ENCODE peak calls at places on chromosomes 16 and 17, in ten cellular contexts. One of them, this sample, is unnamed.
A peak's percentile ranks its signal among the peaks of the same experiment; 100 is the strongest.

GRCh38 chr17:14359251-14359939 is 58.5 kb downstream of the HS3ST3B1 start:
- DNase-seq in Caki2: no peak
- DNase-seq in HS-5: no peak
- DNase-seq in astrocyte of the cerebellum: no peak
- DNase-seq in head of caudate nucleus: no peak
- DNase-seq in GM06990: peak; percentile 38
- DNase-seq in kidney tubule cell: no peak
- DNase-seq in left ventricle myocardium inferior: no peak
- DNase-seq in posterior cingulate gyrus: no peak
- DNase-seq in brain pericyte: no peak
- DNase-seq in this sample: peak; percentile 9

GRCh38 chr16:4376126-4376819 is 4.6 kb downstream of the VASN start:
- DNase-seq in Caki2: no peak
- DNase-seq in HS-5: no peak
- DNase-seq in astrocyte of the cerebellum: peak; percentile 71
- DNase-seq in head of caudate nucleus: peak; percentile 90
- DNase-seq in GM06990: no peak
- DNase-seq in kidney tubule cell: peak; percentile 80
- DNase-seq in left ventricle myocardium inferior: peak; percentile 91
- DNase-seq in posterior cingulate gyrus: peak; percentile 80
- DNase-seq in brain pericyte: no peak
- DNase-seq in this sample: peak; percentile 64

GRCh38 chr17:8986295-8986694 is 20.8 kb upstream of the PIK3R5 start:
- DNase-seq in Caki2: no peak
- DNase-seq in HS-5: no peak
- DNase-seq in astrocyte of the cerebellum: no peak
- DNase-seq in head of caudate nucleus: no peak
- DNase-seq in GM06990: no peak
- DNase-seq in kidney tubule cell: no peak
- DNase-seq in left ventricle myocardium inferior: no peak
- DNase-seq in posterior cingulate gyrus: no peak
- DNase-seq in brain pericyte: no peak
- DNase-seq in this sample: no peak

GRCh38 chr16:85523602-85524364 is 89.3 kb upstream of the GSE1 start:
- DNase-seq in Caki2: no peak
- DNase-seq in HS-5: no peak
- DNase-seq in astrocyte of the cerebellum: peak; percentile 35
- DNase-seq in head of caudate nucleus: no peak
- DNase-seq in GM06990: no peak
- DNase-seq in kidney tubule cell: peak; percentile 9
- DNase-seq in left ventricle myocardium inferior: peak; percentile 58
- DNase-seq in posterior cingulate gyrus: no peak
- DNase-seq in brain pericyte: peak; percentile 73
- DNase-seq in this sample: no peak

GRCh38 chr16:4370570-4371480 is 823 bp upstream of the VASN start:
- DNase-seq in Caki2: peak; percentile 57
- DNase-seq in HS-5: no peak
- DNase-seq in astrocyte of the cerebellum: peak; percentile 59
- DNase-seq in head of caudate nucleus: peak; percentile 33
- DNase-seq in GM06990: no peak
- DNase-seq in kidney tubule cell: peak; percentile 71
- DNase-seq in left ventricle myocardium inferior: peak; percentile 75
- DNase-seq in posterior cingulate gyrus: no peak
- DNase-seq in brain pericyte: no peak
- DNase-seq in this sample: no peak

GRCh38 chr17:15109608-15110007 is 155.5 kb downstream of the PMP22 start:
- DNase-seq in Caki2: no peak
- DNase-seq in HS-5: no peak
- DNase-seq in astrocyte of the cerebellum: no peak
- DNase-seq in head of caudate nucleus: no peak
- DNase-seq in GM06990: no peak
- DNase-seq in kidney tubule cell: no peak
- DNase-seq in left ventricle myocardium inferior: no peak
- DNase-seq in posterior cingulate gyrus: no peak
- DNase-seq in brain pericyte: no peak
- DNase-seq in this sample: no peak

GRCh38 chr17:13646411-13646810 is 44.7 kb upstream of the HS3ST3A1 start:
- DNase-seq in Caki2: no peak
- DNase-seq in HS-5: no peak
- DNase-seq in astrocyte of the cerebellum: no peak
- DNase-seq in head of caudate nucleus: no peak
- DNase-seq in GM06990: no peak
- DNase-seq in kidney tubule cell: no peak
- DNase-seq in left ventricle myocardium inferior: no peak
- DNase-seq in posterior cingulate gyrus: no peak
- DNase-seq in brain pericyte: no peak
- DNase-seq in this sample: no peak

GRCh38 chr17:8360260-8360659 is 16.2 kb downstream of the KRABD2 start:
- DNase-seq in Caki2: no peak
- DNase-seq in HS-5: no peak
- DNase-seq in astrocyte of the cerebellum: no peak
- DNase-seq in head of caudate nucleus: no peak
- DNase-seq in GM06990: no peak
- DNase-seq in kidney tubule cell: no peak
- DNase-seq in left ventricle myocardium inferior: no peak
- DNase-seq in posterior cingulate gyrus: no peak
- DNase-seq in brain pericyte: no peak
- DNase-seq in this sample: no peak

GRCh38 chr16:85717393-85718152 is 28.8 kb upstream of the GINS2 start:
- DNase-seq in Caki2: peak; percentile 34
- DNase-seq in HS-5: no peak
- DNase-seq in astrocyte of the cerebellum: peak; percentile 16
- DNase-seq in head of caudate nucleus: peak; percentile 84
- DNase-seq in GM06990: peak; percentile 40
- DNase-seq in kidney tubule cell: peak; percentile 70
- DNase-seq in left ventricle myocardium inferior: peak; percentile 63
- DNase-seq in posterior cingulate gyrus: peak; percentile 64
- DNase-seq in brain pericyte: no peak
- DNase-seq in this sample: peak; percentile 62

GRCh38 chr16:78444-79145 is 570 bp downstream of the MPG start:
- DNase-seq in Caki2: no peak
- DNase-seq in HS-5: no peak
- DNase-seq in astrocyte of the cerebellum: no peak
- DNase-seq in head of caudate nucleus: no peak
- DNase-seq in GM06990: peak; percentile 48
- DNase-seq in kidney tubule cell: peak; percentile 32
- DNase-seq in left ventricle myocardium inferior: peak; percentile 43
- DNase-seq in posterior cingulate gyrus: no peak
- DNase-seq in brain pericyte: no peak
- DNase-seq in this sample: no peak

GRCh38 chr17:73586921-73587680 is 57.1 kb downstream of the SDK2 start:
- DNase-seq in Caki2: peak; percentile 77
- DNase-seq in HS-5: no peak
- DNase-seq in astrocyte of the cerebellum: no peak
- DNase-seq in head of caudate nucleus: peak; percentile 17
- DNase-seq in GM06990: no peak
- DNase-seq in kidney tubule cell: peak; percentile 22
- DNase-seq in left ventricle myocardium inferior: peak; percentile 48
- DNase-seq in posterior cingulate gyrus: no peak
- DNase-seq in brain pericyte: no peak
- DNase-seq in this sample: no peak

GRCh38 chr16:785563-786535 is 2.3 kb downstream of the RPUSD1 start:
- DNase-seq in Caki2: peak; percentile 53
- DNase-seq in HS-5: no peak
- DNase-seq in astrocyte of the cerebellum: no peak
- DNase-seq in head of caudate nucleus: peak; percentile 75
- DNase-seq in GM06990: peak; percentile 68
- DNase-seq in kidney tubule cell: peak; percentile 72
- DNase-seq in left ventricle myocardium inferior: peak; percentile 66
- DNase-seq in posterior cingulate gyrus: peak; percentile 72
- DNase-seq in brain pericyte: no peak
- DNase-seq in this sample: peak; percentile 24

GRCh38 chr17:74433421-74434121 is 1.7 kb downstream of the GPRC5C start:
- DNase-seq in Caki2: peak; percentile 74
- DNase-seq in HS-5: no peak
- DNase-seq in astrocyte of the cerebellum: no peak
- DNase-seq in head of caudate nucleus: no peak
- DNase-seq in GM06990: no peak
- DNase-seq in kidney tubule cell: peak; percentile 62
- DNase-seq in left ventricle myocardium inferior: no peak
- DNase-seq in posterior cingulate gyrus: no peak
- DNase-seq in brain pericyte: no peak
- DNase-seq in this sample: no peak

GRCh38 chr17:10547351-10547750 is 2.1 kb downstream of the MYH2 start:
- DNase-seq in Caki2: no peak
- DNase-seq in HS-5: no peak
- DNase-seq in astrocyte of the cerebellum: no peak
- DNase-seq in head of caudate nucleus: no peak
- DNase-seq in GM06990: no peak
- DNase-seq in kidney tubule cell: no peak
- DNase-seq in left ventricle myocardium inferior: no peak
- DNase-seq in posterior cingulate gyrus: no peak
- DNase-seq in brain pericyte: no peak
- DNase-seq in this sample: no peak

GRCh38 chr17:55420776-55421178 is 858 bp downstream of the MMD start:
- DNase-seq in Caki2: no peak
- DNase-seq in HS-5: no peak
- DNase-seq in astrocyte of the cerebellum: no peak
- DNase-seq in head of caudate nucleus: peak; percentile 32
- DNase-seq in GM06990: peak; percentile 49
- DNase-seq in kidney tubule cell: no peak
- DNase-seq in left ventricle myocardium inferior: peak; percentile 52
- DNase-seq in posterior cingulate gyrus: peak; percentile 50
- DNase-seq in brain pericyte: no peak
- DNase-seq in this sample: peak; percentile 36

GRCh38 chr17:65402513-65403086 is 158.8 kb downstream of the AXIN2 start:
- DNase-seq in Caki2: no peak
- DNase-seq in HS-5: no peak
- DNase-seq in astrocyte of the cerebellum: no peak
- DNase-seq in head of caudate nucleus: no peak
- DNase-seq in GM06990: no peak
- DNase-seq in kidney tubule cell: no peak
- DNase-seq in left ventricle myocardium inferior: no peak
- DNase-seq in posterior cingulate gyrus: no peak
- DNase-seq in brain pericyte: no peak
- DNase-seq in this sample: no peak

GRCh38 chr17:44362056-44362355 is 1.6 kb downstream of the FAM171A2 start:
- DNase-seq in Caki2: no peak
- DNase-seq in HS-5: no peak
- DNase-seq in astrocyte of the cerebellum: no peak
- DNase-seq in head of caudate nucleus: no peak
- DNase-seq in GM06990: no peak
- DNase-seq in kidney tubule cell: no peak
- DNase-seq in left ventricle myocardium inferior: no peak
- DNase-seq in posterior cingulate gyrus: no peak
- DNase-seq in brain pericyte: no peak
- DNase-seq in this sample: no peak

GRCh38 chr17:44971776-44972483 is 3.8 kb upstream of the C1QL1 start:
- DNase-seq in Caki2: no peak
- DNase-seq in HS-5: peak; percentile 26
- DNase-seq in astrocyte of the cerebellum: no peak
- DNase-seq in head of caudate nucleus: peak; percentile 52
- DNase-seq in GM06990: no peak
- DNase-seq in kidney tubule cell: peak; percentile 62
- DNase-seq in left ventricle myocardium inferior: no peak
- DNase-seq in posterior cingulate gyrus: no peak
- DNase-seq in brain pericyte: no peak
- DNase-seq in this sample: no peak

GRCh38 chr17:27462149-27462548 is 5.9 kb downstream of the KSR1 start:
- DNase-seq in Caki2: no peak
- DNase-seq in HS-5: no peak
- DNase-seq in astrocyte of the cerebellum: no peak
- DNase-seq in head of caudate nucleus: no peak
- DNase-seq in GM06990: no peak
- DNase-seq in kidney tubule cell: no peak
- DNase-seq in left ventricle myocardium inferior: no peak
- DNase-seq in posterior cingulate gyrus: no peak
- DNase-seq in brain pericyte: no peak
- DNase-seq in this sample: no peak

GRCh38 chr17:16915752-16916556 is 56.0 kb downstream of the TNFRSF13B start:
- DNase-seq in Caki2: no peak
- DNase-seq in HS-5: no peak
- DNase-seq in astrocyte of the cerebellum: no peak
- DNase-seq in head of caudate nucleus: peak; percentile 75
- DNase-seq in GM06990: peak; percentile 67
- DNase-seq in kidney tubule cell: peak; percentile 62
- DNase-seq in left ventricle myocardium inferior: peak; percentile 40
- DNase-seq in posterior cingulate gyrus: no peak
- DNase-seq in brain pericyte: no peak
- DNase-seq in this sample: peak; percentile 19

GRCh38 chr16:14399397-14400284 is 230.4 kb downstream of the PARN start:
- DNase-seq in Caki2: peak; percentile 84
- DNase-seq in HS-5: no peak
- DNase-seq in astrocyte of the cerebellum: peak; percentile 83
- DNase-seq in head of caudate nucleus: peak; percentile 34
- DNase-seq in GM06990: peak; percentile 56
- DNase-seq in kidney tubule cell: peak; percentile 81
- DNase-seq in left ventricle myocardium inferior: peak; percentile 33
- DNase-seq in posterior cingulate gyrus: peak; percentile 47
- DNase-seq in brain pericyte: peak; percentile 37
- DNase-seq in this sample: peak; percentile 8

GRCh38 chr17:67994827-67995567 is 1.3 kb downstream of the C17orf58 start:
- DNase-seq in Caki2: peak; percentile 48
- DNase-seq in HS-5: peak; percentile 86
- DNase-seq in astrocyte of the cerebellum: no peak
- DNase-seq in head of caudate nucleus: no peak
- DNase-seq in GM06990: no peak
- DNase-seq in kidney tubule cell: peak; percentile 69
- DNase-seq in left ventricle myocardium inferior: no peak
- DNase-seq in posterior cingulate gyrus: no peak
- DNase-seq in brain pericyte: peak; percentile 85
- DNase-seq in this sample: peak; percentile 49

GRCh38 chr16:22318690-22319358 is 21.6 kb downstream of the POLR3E start:
- DNase-seq in Caki2: peak; percentile 46
- DNase-seq in HS-5: no peak
- DNase-seq in astrocyte of the cerebellum: no peak
- DNase-seq in head of caudate nucleus: peak; percentile 16
- DNase-seq in GM06990: no peak
- DNase-seq in kidney tubule cell: peak; percentile 51
- DNase-seq in left ventricle myocardium inferior: no peak
- DNase-seq in posterior cingulate gyrus: no peak
- DNase-seq in brain pericyte: no peak
- DNase-seq in this sample: no peak

GRCh38 chr17:39551879-39552278 is 55.8 kb downstream of the NEUROD2 start:
- DNase-seq in Caki2: no peak
- DNase-seq in HS-5: no peak
- DNase-seq in astrocyte of the cerebellum: no peak
- DNase-seq in head of caudate nucleus: no peak
- DNase-seq in GM06990: no peak
- DNase-seq in kidney tubule cell: no peak
- DNase-seq in left ventricle myocardium inferior: no peak
- DNase-seq in posterior cingulate gyrus: no peak
- DNase-seq in brain pericyte: no peak
- DNase-seq in this sample: no peak

GRCh38 chr16:68512183-68512582 is 26.9 kb upstream of the ZFP90 start:
- DNase-seq in Caki2: no peak
- DNase-seq in HS-5: no peak
- DNase-seq in astrocyte of the cerebellum: no peak
- DNase-seq in head of caudate nucleus: no peak
- DNase-seq in GM06990: no peak
- DNase-seq in kidney tubule cell: no peak
- DNase-seq in left ventricle myocardium inferior: no peak
- DNase-seq in posterior cingulate gyrus: no peak
- DNase-seq in brain pericyte: no peak
- DNase-seq in this sample: peak; percentile 28

GRCh38 chr17:38579934-38580333 is 25.8 kb downstream of the SRCIN1 start:
- DNase-seq in Caki2: peak; percentile 68
- DNase-seq in HS-5: no peak
- DNase-seq in astrocyte of the cerebellum: no peak
- DNase-seq in head of caudate nucleus: peak; percentile 80
- DNase-seq in GM06990: no peak
- DNase-seq in kidney tubule cell: peak; percentile 76
- DNase-seq in left ventricle myocardium inferior: no peak
- DNase-seq in posterior cingulate gyrus: peak; percentile 61
- DNase-seq in brain pericyte: no peak
- DNase-seq in this sample: peak; percentile 70

GRCh38 chr17:17435323-17435722 is 41.5 kb upstream of the MED9 start:
- DNase-seq in Caki2: peak; percentile 48
- DNase-seq in HS-5: no peak
- DNase-seq in astrocyte of the cerebellum: no peak
- DNase-seq in head of caudate nucleus: no peak
- DNase-seq in GM06990: no peak
- DNase-seq in kidney tubule cell: peak; percentile 63
- DNase-seq in left ventricle myocardium inferior: no peak
- DNase-seq in posterior cingulate gyrus: no peak
- DNase-seq in brain pericyte: no peak
- DNase-seq in this sample: no peak

This sample was measured in pons.